ENCODE peak calls at places on chromosome 6, in nine cellular contexts. E is foreskin fibroblast, M is fibroblast of mammary gland, Z is D721Med, S is A549, J is Peyer's patch, I is pancreas, L is HFFc6, A is MM.1S. G is an unnamed sample.

GRCh38 chr6:11033825-11034224 is 10.3 kb downstream of the ELOVL2 start:
- DNase-seq in E (peak; percentile 37), M (peak; percentile 76), Z (no peak), S (no peak), J (no peak), I (no peak), L (peak; percentile 72), A (no peak), G (no peak)

GRCh38 chr6:161792887-161793286 is 519.0 kb upstream of the AGPAT4 start:
- DNase-seq in E (no peak), M (no peak), Z (no peak), S (no peak), J (no peak), I (no peak), L (no peak), A (no peak), G (no peak)

GRCh38 chr6:113649916-113650609 is 207.1 kb upstream of the MARCKS start:
- DNase-seq in E (no peak), M (no peak), Z (no peak), S (no peak), J (no peak), I (no peak), L (no peak), A (no peak), G (no peak)

GRCh38 chr6:25280617-25280990 is 1.4 kb downstream of the CARMIL1 start:
- DNase-seq in E (no peak), M (no peak), Z (no peak), S (no peak), J (no peak), I (peak; percentile 15), L (no peak), A (no peak), G (no peak)

GRCh38 chr6:84816196-84816745 is 51.9 kb upstream of the TBX18 start:
- DNase-seq in E (no peak), M (no peak), Z (no peak), S (no peak), J (no peak), I (no peak), L (no peak), A (no peak), G (no peak)

GRCh38 chr6:38973178-38974057 is 75.2 kb upstream of the GLP1R start:
- DNase-seq in E (peak; percentile 35), M (peak; percentile 75), Z (no peak), S (peak; percentile 33), J (no peak), I (peak; percentile 51), L (peak; percentile 72), A (peak; percentile 67), G (no peak)

GRCh38 chr6:143536866-143537691 is 25.6 kb upstream of the FUCA2 start:
- DNase-seq in E (peak; percentile 56), M (peak; percentile 52), Z (no peak), S (peak; percentile 14), J (peak; percentile 89), I (peak; percentile 53), L (peak; percentile 48), A (peak; percentile 44), G (peak; percentile 63)

GRCh38 chr6:29926081-29926794 is 16.1 kb upstream of the HLA-A start:
- DNase-seq in E (peak; percentile 12), M (no peak), Z (no peak), S (no peak), J (peak; percentile 71), I (peak; percentile 20), L (no peak), A (no peak), G (no peak)

GRCh38 chr6:129733290-129733689 is 23.3 kb upstream of the ARHGAP18 start:
- DNase-seq in E (no peak), M (no peak), Z (no peak), S (no peak), J (no peak), I (no peak), L (no peak), A (peak; percentile 37), G (no peak)

GRCh38 chr6:111767752-111768430 is 105.4 kb downstream of the FYN start:
- DNase-seq in E (no peak), M (no peak), Z (no peak), S (no peak), J (no peak), I (no peak), L (no peak), A (no peak), G (no peak)

GRCh38 chr6:120378582-120379220 is 955.6 kb downstream of the TBC1D32 start:
- DNase-seq in E (no peak), M (peak; percentile 69), Z (no peak), S (peak; percentile 6), J (no peak), I (no peak), L (no peak), A (peak; percentile 69), G (no peak)

GRCh38 chr6:15642276-15642675 is 20.6 kb downstream of the DTNBP1 start:
- DNase-seq in E (no peak), M (no peak), Z (no peak), S (no peak), J (no peak), I (no peak), L (no peak), A (no peak), G (no peak)

GRCh38 chr6:79302341-79302740 is 67.9 kb upstream of the HMGN3 start:
- DNase-seq in E (no peak), M (no peak), Z (no peak), S (no peak), J (no peak), I (no peak), L (no peak), A (no peak), G (no peak)

GRCh38 chr6:149140137-149140909 is 177.2 kb upstream of the TAB2 start:
- DNase-seq in E (no peak), M (no peak), Z (no peak), S (no peak), J (no peak), I (no peak), L (no peak), A (no peak), G (no peak)

GRCh38 chr6:130587778-130588520 is 222.1 kb downstream of the TMEM200A start:
- DNase-seq in E (peak; percentile 82), M (peak; percentile 88), Z (no peak), S (no peak), J (no peak), I (no peak), L (peak; percentile 78), A (no peak), G (no peak)

GRCh38 chr6:97726378-97726777 is 443.4 kb upstream of the MMS22L start:
- DNase-seq in E (no peak), M (no peak), Z (no peak), S (no peak), J (no peak), I (no peak), L (no peak), A (no peak), G (no peak)
- TF ChIP-seq CTCF in E (no peak), M (no peak), Z (peak; percentile 27), S (no peak), J (no peak), I (no peak), L (no peak), A (peak; percentile 16), G (no peak)

DNA sequence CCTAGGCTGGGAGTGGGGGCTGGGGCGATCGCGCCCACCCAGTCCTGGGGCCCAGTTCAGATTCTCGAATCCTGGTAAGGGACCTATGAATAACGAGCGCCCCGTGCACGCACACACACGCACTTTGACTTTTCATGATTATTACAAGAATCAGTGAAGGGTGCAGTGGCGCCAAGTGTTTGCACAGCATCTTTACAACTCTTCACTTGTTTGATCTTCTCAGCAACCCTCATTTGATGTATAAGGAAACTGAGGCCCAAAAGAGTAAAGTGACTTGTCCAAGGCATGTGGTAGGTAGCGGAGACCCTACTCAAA is 863 bp upstream of the LRFN2 start:
- DNase-seq in E (no peak), M (no peak), Z (no peak), S (no peak), J (no peak), I (no peak), L (no peak), A (no peak), G (no peak)
- TF ChIP-seq CTCF in E (peak; percentile 14), M (no peak), Z (no peak), S (no peak), J (peak; percentile 2), I (no peak), L (peak; percentile 6), A (no peak), G (peak; percentile 3)

DNA sequence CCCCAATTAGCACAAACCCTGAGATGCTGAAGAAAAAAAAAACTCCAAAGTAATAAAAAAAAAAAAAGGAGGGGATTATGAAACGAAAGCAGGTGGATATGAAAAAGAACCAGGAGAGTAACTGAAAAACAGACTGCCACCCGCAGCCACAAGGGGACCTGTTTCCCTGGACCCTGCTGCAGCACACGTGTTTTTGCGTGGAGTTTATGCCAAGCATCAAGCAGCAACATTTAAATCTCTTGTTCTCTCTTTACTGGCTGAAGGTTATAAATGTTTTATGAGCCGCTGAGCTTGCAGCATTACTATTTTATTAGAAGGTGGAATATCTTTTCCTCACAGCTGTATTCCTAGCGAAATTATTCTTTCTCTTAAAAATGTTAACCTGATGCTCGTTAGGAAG is 131.6 kb upstream of the OLIG3 start:
- DNase-seq in E (no peak), M (no peak), Z (no peak), S (peak; percentile 3), J (no peak), I (no peak), L (no peak), A (no peak), G (no peak)
- TF ChIP-seq CTCF in E (no peak), M (peak; percentile 13), Z (no peak), S (no peak), J (no peak), I (no peak), L (no peak), A (peak; percentile 10), G (no peak)

GRCh38 chr6:5113096-5113495 is 28.0 kb downstream of the PPP1R3G start:
- DNase-seq in E (no peak), M (no peak), Z (no peak), S (no peak), J (no peak), I (no peak), L (no peak), A (no peak), G (no peak)

GRCh38 chr6:5111626-5112025 is 26.5 kb downstream of the PPP1R3G start:
- DNase-seq in E (no peak), M (no peak), Z (no peak), S (no peak), J (no peak), I (no peak), L (no peak), A (no peak), G (no peak)

GRCh38 chr6:5116243-5116991 is 31.3 kb downstream of the PPP1R3G start:
- DNase-seq in E (peak; percentile 31), M (no peak), Z (no peak), S (no peak), J (no peak), I (no peak), L (peak; percentile 6), A (no peak), G (no peak)

GRCh38 chr6:5112065-5112799 is 27.1 kb downstream of the PPP1R3G start:
- DNase-seq in E (peak; percentile 81), M (peak; percentile 92), Z (no peak), S (no peak), J (no peak), I (no peak), L (peak; percentile 63), A (no peak), G (no peak)

DNA sequence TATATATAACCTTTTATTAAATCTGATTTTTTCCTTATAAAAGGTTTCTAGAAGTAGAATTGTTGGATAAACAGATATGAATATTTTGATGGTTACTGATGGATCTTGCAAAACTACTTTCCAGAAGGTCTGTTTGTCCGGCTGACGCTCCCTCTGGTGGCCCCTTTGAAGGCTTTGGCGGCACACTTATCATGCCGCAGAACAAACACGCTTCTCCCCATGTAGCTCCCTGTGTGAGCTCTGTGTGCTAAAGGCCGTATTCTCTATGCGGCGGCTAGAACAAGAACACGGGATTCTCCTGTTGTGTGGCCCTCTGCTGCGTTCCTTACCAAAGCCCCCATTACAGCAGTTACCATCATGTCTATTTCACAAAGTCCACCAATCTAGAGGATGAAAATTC is 30.0 kb downstream of the PPP1R3G start:
- DNase-seq in E (peak; percentile 20), M (peak; percentile 71), Z (no peak), S (peak; percentile 33), J (no peak), I (no peak), L (no peak), A (no peak), G (no peak)
- TF ChIP-seq CTCF in E (peak; percentile 25), M (peak; percentile 42), Z (no peak), S (peak; percentile 39), J (peak; percentile 37), I (no peak), L (peak; percentile 54), A (no peak), G (no peak)

G was measured in CD14-positive monocyte.